ENCODE peak calls at places on chromosomes 2 and 18, in seven cellular contexts. T is brain microvascular endothelial cell, D is GM23248, K is HCT116, I is cardiac muscle cell, L is Peyer's patch, E is tibial artery. O is an unnamed sample. For H3K36me3, the result is how much of the 10 kb centered on the place peaks cover.

GRCh38 chr18:44781890-44782289 is 101.2 kb downstream of the SETBP1 start:
- DNase-seq in D (peak), E (no peak), L (no peak), K (no peak), I (peak), T (peak), O (no peak)

GRCh38 chr18:48613589-48613988 is 74.8 kb downstream of the CTIF start:
- DNase-seq in E (peak), T (no peak), I (no peak), D (no peak), L (no peak), K (no peak), O (no peak)

GRCh38 chr2:15980605-15981098 is 40.3 kb downstream of the MYCN start:
- DNase-seq in T (no peak), K (no peak), E (no peak), D (no peak), I (no peak), L (no peak), O (no peak)

GRCh38 chr2:168758970-168759820 is 43.2 kb upstream of the NOSTRIN start:
- DNase-seq in T (peak), L (no peak), K (peak), I (peak), E (no peak), D (peak), O (peak)

GRCh38 chr2:31386648-31387047 is 27.9 kb downstream of the XDH start:
- DNase-seq in T (no peak), L (no peak), E (no peak), K (no peak), I (no peak), D (peak), O (peak)

GRCh38 chr2:119414894-119415293 is 16.8 kb upstream of the TMEM37 start:
- DNase-seq in D (no peak), I (no peak), T (no peak), L (no peak), K (no peak), E (no peak), O (no peak)

GRCh38 chr2:45748239-45748638 is 96.8 kb downstream of the PRKCE start:
- DNase-seq in T (peak), I (peak), E (no peak), D (peak), L (no peak), K (no peak), O (no peak)

GRCh38 chr2:225581135-225581534 is 181.6 kb downstream of the NYAP2 start:
- DNase-seq in L (no peak), D (no peak), K (no peak), T (no peak), I (no peak), E (no peak), O (no peak)

GRCh38 chr2:24107336-24107735 is 15.8 kb downstream of the PFN4 start:
- DNase-seq in K (no peak), E (no peak), L (no peak), T (no peak), I (no peak), D (no peak), O (no peak)

GRCh38 chr18:58213931-58214431 is 170.0 kb downstream of the NEDD4L start:
- DNase-seq in T (peak), L (no peak), E (no peak), I (no peak), D (peak), K (no peak), O (no peak)

GRCh38 chr18:32714571-32715148 is 58.2 kb downstream of the KLHL14 start:
- DNase-seq in T (peak), E (no peak), L (no peak), I (peak), K (peak), D (peak), O (peak)

GRCh38 chr18:845152-845819 is 33.2 kb upstream of the YES1 start:
- DNase-seq in I (peak), K (peak), D (peak), T (peak), E (no peak), L (no peak), O (no peak)

GRCh38 chr2:235416816-235417499 is 76.9 kb upstream of the AGAP1 start:
- DNase-seq in I (peak), T (peak), E (no peak), D (peak), K (no peak), L (no peak), O (no peak)

GRCh38 chr2:83650156-83650555 is 808.9 kb downstream of the SUCLG1 start:
- DNase-seq in K (no peak), I (no peak), L (no peak), T (no peak), D (peak), E (no peak), O (no peak)

GRCh38 chr2:21754164-21754788 is 630.5 kb downstream of the TDRD15 start:
- DNase-seq in L (no peak), I (no peak), E (no peak), D (no peak), T (no peak), K (no peak), O (no peak)

GRCh38 chr2:66432801-66433694 is 1.9 kb upstream of the MEIS1 start:
- DNase-seq in I (peak), E (peak), K (no peak), L (peak), T (peak), D (peak), O (peak)

GRCh38 chr2:47046271-47046670 is 108.8 kb downstream of the STPG4 start:
- DNase-seq in D (no peak), E (no peak), L (no peak), K (no peak), I (no peak), T (no peak), O (no peak)

GRCh38 chr2:213353419-213353818 is 69.2 kb downstream of the SPAG16 start:
- DNase-seq in D (no peak), I (no peak), L (no peak), T (no peak), E (no peak), K (no peak), O (no peak)

GRCh38 chr2:119598576-119598975 is 54.3 kb downstream of the CFAP221 start:
- DNase-seq in D (no peak), T (no peak), E (no peak), L (no peak), I (no peak), K (no peak), O (no peak)

GRCh38 chr2:129769402-129769991 is 210.0 kb upstream of the RAB6C start:
- DNase-seq in T (no peak), K (no peak), D (no peak), I (no peak), E (no peak), L (no peak), O (no peak)

GRCh38 chr2:1685078-1685956 is 59.0 kb downstream of the PXDN start:
- DNase-seq in I (no peak), K (no peak), D (no peak), T (no peak), L (no peak), E (no peak), O (no peak)

GRCh38 chr2:138059967-138060635 is 95.8 kb downstream of the HNMT start:
- DNase-seq in I (peak), T (peak), L (no peak), K (no peak), D (peak), E (peak), O (no peak)

GRCh38 chr2:8488001-8488738 is 193.7 kb upstream of the ID2 start:
- DNase-seq in K (no peak), E (no peak), T (no peak), L (no peak), D (no peak), I (peak), O (no peak)

GRCh38 chr2:233417282-233417681 is 63.0 kb downstream of the DGKD start:
- DNase-seq in L (no peak), D (no peak), K (no peak), T (no peak), E (no peak), I (no peak), O (no peak)

GRCh38 chr2:236403811-236404210 is 139.6 kb upstream of the ASB18 start:
- DNase-seq in L (no peak), K (no peak), E (no peak), T (no peak), D (no peak), I (no peak), O (no peak)

GRCh38 chr2:176830362-176830761 is 382.2 kb upstream of the HNRNPA3 start:
- DNase-seq in K (no peak), L (no peak), T (no peak), D (peak), I (no peak), E (no peak), O (peak)

GRCh38 chr18:21362921-21363320 is 120.9 kb downstream of the GREB1L start:
- DNase-seq in I (no peak), T (no peak), K (no peak), D (peak), E (no peak), L (no peak), O (no peak)

GRCh38 chr2:232286011-232286868 is 92.3 kb upstream of the ALPP start:
- DNase-seq in D (no peak), E (no peak), L (no peak), K (no peak), T (no peak), I (no peak), O (no peak)

GRCh38 chr2:181627545-181627944 is 29.4 kb downstream of the CERKL start:
- DNase-seq in L (no peak), T (peak), I (peak), E (no peak), K (no peak), D (peak), O (no peak)

DNA sequence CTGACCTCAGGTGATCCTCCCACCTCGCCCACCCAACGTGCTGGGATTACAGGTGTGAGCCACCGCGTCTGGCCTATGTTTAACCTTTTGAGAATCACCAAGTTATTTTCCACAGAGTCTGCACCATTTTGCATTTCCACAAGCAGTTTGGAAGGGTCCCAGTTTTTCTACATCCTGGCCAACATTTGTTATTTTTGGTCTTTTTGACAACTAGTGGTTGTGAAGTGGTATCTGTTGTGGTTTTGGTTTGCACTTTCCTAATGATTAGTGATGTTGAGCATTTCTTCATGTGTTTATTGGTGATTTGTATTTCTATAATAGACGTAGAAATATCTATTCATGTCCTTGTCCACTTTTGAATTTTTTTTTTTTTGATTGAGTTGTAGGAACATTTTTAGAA is 67.9 kb downstream of the BIRC6 start:
- DNase-seq in D (no peak), L (no peak), T (no peak), I (peak), E (no peak), K (no peak), O (no peak)
- H3K36me3 ChIP-seq in D (under half), L (under half), T (under half), I (under half), E (under half), K (under half), O (under half)

DNA sequence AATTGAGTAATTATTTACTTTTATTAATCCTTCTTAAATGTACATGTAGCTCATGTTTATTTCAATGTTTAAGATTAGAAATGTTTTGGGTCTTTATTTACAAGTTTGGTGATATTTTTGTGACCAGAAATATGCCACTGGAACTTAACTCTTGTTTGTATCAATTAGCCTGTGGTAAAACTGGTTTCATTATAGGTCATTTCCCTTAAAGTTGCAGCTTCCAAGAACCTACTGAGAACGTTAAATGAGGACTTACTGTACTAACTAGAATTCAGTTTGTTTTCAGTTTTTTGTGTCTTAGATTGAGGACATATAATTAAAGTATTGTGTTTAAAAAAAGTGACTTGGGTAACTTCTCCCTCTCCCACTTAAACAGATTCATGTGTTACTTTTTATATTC is 4.3 kb downstream of the TYW5 start:
- DNase-seq in E (no peak), I (no peak), K (no peak), L (no peak), D (no peak), T (no peak), O (no peak)
- H3K36me3 ChIP-seq in E (under half), I (under half), K (under half), L (under half), D (under half), T (under half), O (half or more)

GRCh38 chr18:9574473-9575115 is 39.8 kb downstream of the PPP4R1 start:
- DNase-seq in L (no peak), K (no peak), D (no peak), I (no peak), T (no peak), E (no peak), O (no peak)

GRCh38 chr18:9568186-9568585 is 46.2 kb downstream of the PPP4R1 start:
- DNase-seq in I (no peak), T (no peak), K (no peak), D (no peak), E (no peak), L (no peak), O (no peak)

GRCh38 chr18:9569178-9569577 is 45.2 kb downstream of the PPP4R1 start:
- DNase-seq in I (no peak), E (no peak), K (no peak), D (no peak), T (no peak), L (no peak), O (no peak)

GRCh38 chr18:9571546-9571945 is 42.8 kb downstream of the PPP4R1 start:
- DNase-seq in L (no peak), T (no peak), K (no peak), E (no peak), D (no peak), I (no peak), O (no peak)

DNA sequence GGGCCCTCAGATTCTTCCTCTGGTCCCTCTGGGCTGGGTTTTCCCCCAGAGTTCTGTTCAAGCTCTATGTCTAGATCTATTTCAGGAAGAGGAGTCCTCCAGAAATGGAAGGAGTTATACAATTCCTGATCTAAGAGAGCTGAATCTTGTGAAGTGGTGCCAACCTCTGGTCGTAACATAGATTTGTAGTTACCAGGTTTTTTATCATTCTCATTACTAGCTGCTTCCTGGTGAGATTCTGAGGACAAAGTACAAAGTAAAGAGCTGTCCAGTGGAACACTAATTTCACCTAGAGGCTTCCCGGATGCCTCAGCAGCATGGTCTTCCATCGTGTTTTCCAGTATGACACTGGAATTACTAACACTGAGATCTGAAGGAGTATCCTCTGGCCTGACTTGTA is 44.1 kb downstream of the PPP4R1 start:
- DNase-seq in D (no peak), L (no peak), T (no peak), E (no peak), I (no peak), K (no peak), O (no peak)
- H3K36me3 ChIP-seq in D (half or more), L (under half), T (under half), E (half or more), I (under half), K (under half), O (under half)

GRCh38 chr2:38345323-38346038 is 31.6 kb downstream of the ATL2 start:
- DNase-seq in I (no peak), K (no peak), L (no peak), T (no peak), E (no peak), D (no peak), O (no peak)

GRCh38 chr2:38344813-38345212 is 32.3 kb downstream of the ATL2 start:
- DNase-seq in K (no peak), L (no peak), I (no peak), D (no peak), T (no peak), E (no peak), O (no peak)

DNA sequence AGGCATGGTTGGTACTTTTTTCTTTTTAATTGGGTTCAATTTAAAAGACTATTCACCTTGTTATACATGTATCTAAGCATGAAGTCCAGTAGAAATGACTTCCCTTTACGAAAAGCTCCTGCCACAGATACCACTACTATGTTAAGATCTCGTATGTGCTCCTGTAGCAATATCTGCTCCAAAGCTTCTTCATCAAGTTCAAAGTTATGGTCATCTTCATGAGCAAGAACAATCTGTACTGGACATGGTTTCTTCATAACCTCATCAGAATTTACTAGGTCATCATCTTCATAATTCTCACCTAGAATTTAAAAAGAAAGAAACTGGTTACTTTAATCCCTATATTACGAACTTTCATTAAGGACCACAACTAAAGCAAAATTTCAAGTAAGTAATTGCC is 33.9 kb downstream of the ATL2 start:
- DNase-seq in D (no peak), L (no peak), K (no peak), T (no peak), I (no peak), E (no peak), O (no peak)
- H3K36me3 ChIP-seq in D (under half), L (under half), K (under half), T (under half), I (under half), E (under half), O (half or more)

GRCh38 chr2:111205774-111206173 is 85.1 kb downstream of the BCL2L11 start:
- DNase-seq in T (no peak), K (no peak), E (no peak), I (no peak), D (no peak), L (no peak), O (no peak)

GRCh38 chr2:111201214-111201613 is 80.5 kb downstream of the BCL2L11 start:
- DNase-seq in L (no peak), D (no peak), K (no peak), E (no peak), I (no peak), T (no peak), O (no peak)

GRCh38 chr2:111200333-111200879 is 79.7 kb downstream of the BCL2L11 start:
- DNase-seq in K (no peak), D (no peak), E (no peak), T (no peak), L (no peak), I (no peak), O (no peak)

GRCh38 chr2:111199840-111200239 is 79.1 kb downstream of the BCL2L11 start:
- DNase-seq in T (no peak), L (no peak), K (no peak), I (no peak), E (no peak), D (no peak), O (no peak)

GRCh38 chr2:111202266-111203040 is 81.7 kb downstream of the BCL2L11 start:
- DNase-seq in T (peak), I (peak), D (peak), K (no peak), E (no peak), L (no peak), O (no peak)
- H3K36me3 ChIP-seq in T (under half), I (under half), D (under half), K (under half), E (under half), L (under half), O (under half)